ENCODE peak calls at places on chromosome 22, in seven cellular contexts. One of them, this sample, is unnamed.

GRCh38 chr22:30421695-30422480 is 3.7 kb upstream of the MTFP1 start:
- DNase-seq in head of caudate nucleus: no peak
- DNase-seq in endothelial cell of umbilical vein: peak
- DNase-seq in GM10248: no peak
- DNase-seq in HS-5: no peak
- DNase-seq in neural crest cell: no peak
- DNase-seq in pancreas: no peak
- DNase-seq in this sample: no peak

GRCh38 chr22:46172522-46172921 is 22.2 kb downstream of the PPARA start:
- DNase-seq in head of caudate nucleus: no peak
- DNase-seq in endothelial cell of umbilical vein: no peak
- DNase-seq in GM10248: no peak
- DNase-seq in HS-5: no peak
- DNase-seq in neural crest cell: no peak
- DNase-seq in pancreas: no peak
- DNase-seq in this sample: no peak

GRCh38 chr22:28021116-28021997 is 102.3 kb upstream of the PITPNB start:
- DNase-seq in head of caudate nucleus: peak
- DNase-seq in endothelial cell of umbilical vein: no peak
- DNase-seq in GM10248: no peak
- DNase-seq in HS-5: no peak
- DNase-seq in neural crest cell: no peak
- DNase-seq in pancreas: peak
- DNase-seq in this sample: peak

GRCh38 chr22:32788884-32789624 is 12.5 kb upstream of the TIMP3 start:
- DNase-seq in head of caudate nucleus: no peak
- DNase-seq in endothelial cell of umbilical vein: no peak
- DNase-seq in GM10248: no peak
- DNase-seq in HS-5: no peak
- DNase-seq in neural crest cell: no peak
- DNase-seq in pancreas: peak
- DNase-seq in this sample: no peak

GRCh38 chr22:24948356-24949202 is 2.1 kb upstream of the LHFPL7 start:
- DNase-seq in head of caudate nucleus: no peak
- DNase-seq in endothelial cell of umbilical vein: no peak
- DNase-seq in GM10248: no peak
- DNase-seq in HS-5: no peak
- DNase-seq in neural crest cell: no peak
- DNase-seq in pancreas: peak
- DNase-seq in this sample: no peak

GRCh38 chr22:45925811-45926351 is 51.1 kb downstream of the WNT7B start:
- DNase-seq in head of caudate nucleus: no peak
- DNase-seq in endothelial cell of umbilical vein: no peak
- DNase-seq in GM10248: no peak
- DNase-seq in HS-5: no peak
- DNase-seq in neural crest cell: no peak
- DNase-seq in pancreas: no peak
- DNase-seq in this sample: no peak

GRCh38 chr22:38901111-38901641 is 29.2 kb upstream of the CBX6 start:
- DNase-seq in head of caudate nucleus: no peak
- DNase-seq in endothelial cell of umbilical vein: no peak
- DNase-seq in GM10248: no peak
- DNase-seq in HS-5: no peak
- DNase-seq in neural crest cell: no peak
- DNase-seq in pancreas: no peak
- DNase-seq in this sample: no peak

GRCh38 chr22:41538583-41538982 is 5.7 kb downstream of the POLR3H start:
- DNase-seq in head of caudate nucleus: peak
- DNase-seq in endothelial cell of umbilical vein: no peak
- DNase-seq in GM10248: no peak
- DNase-seq in HS-5: no peak
- DNase-seq in neural crest cell: no peak
- DNase-seq in pancreas: no peak
- DNase-seq in this sample: no peak

This sample was measured in heart right ventricle.